ENCODE peak calls at places on chromosomes 5 and 9, in eight cellular contexts. N is upper lobe of right lung, Y is cardiac muscle cell, A is putamen, G is esophagus muscularis mucosa, O is AML-193, C is colonic mucosa, E is smooth muscle cell of the brain vasculature. B is an unnamed sample.

GRCh38 chr5:4555739-4556285 is 584.3 kb upstream of the ADAMTS16 start:
- DNase-seq in N (no peak), Y (no peak), A (no peak), G (no peak), O (no peak), C (no peak), E (no peak), B (no peak)

GRCh38 chr9:87885484-87886189 is 3.0 kb downstream of the SPATA31E1 start:
- DNase-seq in N (no peak), Y (no peak), A (no peak), G (peak; percentile 84), O (no peak), C (no peak), E (no peak), B (no peak)

GRCh38 chr9:117415584-117415937 is 704 bp upstream of the ASTN2 start:
- DNase-seq in N (no peak), Y (no peak), A (no peak), G (no peak), O (no peak), C (no peak), E (no peak), B (no peak)

GRCh38 chr5:31023105-31023504 is 170.4 kb upstream of the CDH6 start:
- DNase-seq in N (no peak), Y (peak; percentile 33), A (no peak), G (no peak), O (no peak), C (no peak), E (no peak), B (no peak)

GRCh38 chr5:17365756-17366155 is 132.3 kb upstream of the TAF11L2 start:
- DNase-seq in N (no peak), Y (no peak), A (no peak), G (no peak), O (no peak), C (no peak), E (no peak), B (no peak)

GRCh38 chr9:127221695-127222094 is 42.9 kb upstream of the GARNL3 start:
- DNase-seq in N (no peak), Y (no peak), A (no peak), G (no peak), O (no peak), C (no peak), E (no peak), B (no peak)

GRCh38 chr5:141567513-141568117 is 51.2 kb downstream of the DIAPH1 start:
- DNase-seq in N (no peak), Y (peak; percentile 31), A (no peak), G (no peak), O (peak; percentile 31), C (no peak), E (no peak), B (no peak)

GRCh38 chr5:131854134-131854533 is 57.3 kb upstream of the FNIP1 start:
- DNase-seq in N (no peak), Y (peak; percentile 23), A (no peak), G (no peak), O (no peak), C (no peak), E (no peak), B (no peak)

GRCh38 chr5:67182406-67182805 is 14.2 kb downstream of the CD180 start:
- DNase-seq in N (peak; percentile 75), Y (peak; percentile 87), A (no peak), G (no peak), O (no peak), C (no peak), E (peak; percentile 71), B (no peak)

GRCh38 chr5:149775785-149776184 is 45.7 kb downstream of the PPARGC1B start:
- DNase-seq in N (no peak), Y (no peak), A (no peak), G (no peak), O (peak; percentile 48), C (no peak), E (no peak), B (no peak)

GRCh38 chr9:91192785-91193657 is 168.7 kb downstream of the AUH start:
- DNase-seq in N (peak; percentile 85), Y (peak; percentile 99), A (peak; percentile 33), G (peak; percentile 98), O (peak; percentile 62), C (peak; percentile 78), E (peak; percentile 86), B (peak; percentile 83)

GRCh38 chr5:149406203-149406978 is 27.3 kb upstream of the IL17B start:
- DNase-seq in N (no peak), Y (peak; percentile 96), A (no peak), G (no peak), O (no peak), C (no peak), E (peak; percentile 93), B (no peak)

GRCh38 chr9:14277202-14277601 is 36.7 kb downstream of the NFIB start:
- DNase-seq in N (no peak), Y (peak; percentile 87), A (no peak), G (no peak), O (no peak), C (no peak), E (no peak), B (no peak)

GRCh38 chr9:134546231-134546731 is 95.3 kb upstream of the COL5A1 start:
- DNase-seq in N (peak; percentile 60), Y (peak; percentile 71), A (no peak), G (no peak), O (no peak), C (no peak), E (peak; percentile 47), B (no peak)

GRCh38 chr5:140256726-140257125 is 46.2 kb downstream of the PFDN1 start:
- DNase-seq in N (no peak), Y (no peak), A (no peak), G (peak; percentile 14), O (no peak), C (no peak), E (no peak), B (no peak)

GRCh38 chr5:5492087-5492933 is 69.8 kb downstream of the ICE1 start:
- DNase-seq in N (no peak), Y (peak; percentile 74), A (peak; percentile 34), G (no peak), O (peak; percentile 55), C (peak; percentile 36), E (no peak), B (peak; percentile 27)

GRCh38 chr9:26786571-26786970 is 106.0 kb downstream of the CAAP1 start:
- DNase-seq in N (no peak), Y (no peak), A (no peak), G (no peak), O (no peak), C (no peak), E (no peak), B (no peak)

GRCh38 chr5:32754251-32754650 is 43.1 kb downstream of the NPR3 start:
- DNase-seq in N (no peak), Y (no peak), A (no peak), G (no peak), O (no peak), C (no peak), E (no peak), B (no peak)

GRCh38 chr9:4022435-4023067 is 277.3 kb downstream of the GLIS3 start:
- DNase-seq in N (no peak), Y (no peak), A (no peak), G (no peak), O (no peak), C (no peak), E (no peak), B (no peak)

GRCh38 chr5:135310328-135310989 is 88.6 kb downstream of the MACROH2A1 start:
- DNase-seq in N (no peak), Y (peak; percentile 24), A (no peak), G (no peak), O (peak; percentile 40), C (no peak), E (no peak), B (no peak)

B was measured in HL-60.